ENCODE peak calls at places on chromosomes 11 and 22, in ten cellular contexts. F is amniotic epithelial cell; D is A172; W is activated naive CD8-positive, alpha-beta T cell treated with anti-CD3 and anti-CD28 coated beads, Interleukin-2, amount 10 ng/mL, durations not matched to agents 7 days and 5 days; C is fibroblast of lung; B is AG10803; Z is cerebellar nuclear complex; N is GM19239; G is choroid plexus epithelial cell; H is endothelial cell. S is an unnamed sample.

GRCh38 chr11:11972942-11973341 is 35.5 kb downstream of the DKK3 start:
- DNase-seq in F (no peak), D (no peak), W (no peak), C (no peak), B (no peak), Z (no peak), N (no peak), G (no peak), H (no peak), S (peak; percentile 3)

GRCh38 chr22:49491221-49491635 is 336.4 kb downstream of the BRD1 start:
- DNase-seq in F (no peak), D (no peak), W (no peak), C (no peak), B (no peak), Z (no peak), N (no peak), G (no peak), H (no peak), S (no peak)

GRCh38 chr11:17063171-17064002 is 14.1 kb downstream of the RPS13 start:
- DNase-seq in F (peak; percentile 43), D (peak; percentile 45), W (peak; percentile 61), C (peak; percentile 54), B (peak; percentile 35), Z (no peak), N (peak; percentile 25), G (peak; percentile 71), H (peak; percentile 79), S (peak; percentile 49)

GRCh38 chr11:63871962-63872832 is 33.3 kb downstream of the MARK2 start:
- DNase-seq in F (peak; percentile 89), D (peak; percentile 96), W (peak; percentile 45), C (peak; percentile 91), B (peak; percentile 97), Z (peak; percentile 43), N (peak; percentile 82), G (peak; percentile 86), H (peak; percentile 44), S (peak; percentile 79)

GRCh38 chr11:62804310-62805043 is 763 bp downstream of the NXF1 start:
- DNase-seq in F (peak; percentile 63), D (peak; percentile 23), W (no peak), C (peak; percentile 56), B (peak; percentile 45), Z (no peak), N (no peak), G (peak; percentile 73), H (no peak), S (peak; percentile 40)

GRCh38 chr11:77547863-77548551 is 41.7 kb upstream of the AQP11 start:
- DNase-seq in F (peak; percentile 71), D (peak; percentile 78), W (no peak), C (peak; percentile 82), B (peak; percentile 72), Z (no peak), N (peak; percentile 39), G (peak; percentile 87), H (peak; percentile 28), S (peak; percentile 68)

GRCh38 chr22:17161991-17162390 is 2.9 kb upstream of the HDHD5 start:
- DNase-seq in F (no peak), D (no peak), W (no peak), C (no peak), B (no peak), Z (no peak), N (no peak), G (no peak), H (no peak), S (no peak)

GRCh38 chr11:116180806-116181600 is 591.8 kb downstream of the BUD13 start:
- DNase-seq in F (no peak), D (no peak), W (no peak), C (no peak), B (no peak), Z (no peak), N (no peak), G (no peak), H (no peak), S (no peak)

GRCh38 chr11:14645247-14645912 is 1.8 kb downstream of the PDE3B start:
- DNase-seq in F (peak; percentile 47), D (no peak), W (no peak), C (peak; percentile 52), B (peak; percentile 5), Z (no peak), N (no peak), G (peak; percentile 26), H (no peak), S (peak; percentile 41)

GRCh38 chr11:76782526-76783293 is 446 bp upstream of the TSKU start:
- DNase-seq in F (peak; percentile 95), D (peak; percentile 86), W (peak; percentile 82), C (peak; percentile 97), B (peak; percentile 98), Z (no peak), N (peak; percentile 57), G (peak; percentile 99), H (peak; percentile 94), S (peak; percentile 83)

GRCh38 chr11:115198301-115198700 is 305.9 kb downstream of the CADM1 start:
- DNase-seq in F (no peak), D (no peak), W (no peak), C (peak; percentile 41), B (no peak), Z (no peak), N (no peak), G (peak; percentile 85), H (no peak), S (no peak)

GRCh38 chr11:69659591-69659990 is 15.6 kb downstream of the LTO1 start:
- DNase-seq in F (no peak), D (no peak), W (no peak), C (no peak), B (no peak), Z (no peak), N (no peak), G (no peak), H (no peak), S (no peak)

GRCh38 chr11:66326261-66327111 is 9.6 kb upstream of the CD248 start:
- DNase-seq in F (no peak), D (peak; percentile 67), W (peak; percentile 78), C (peak; percentile 78), B (peak; percentile 77), Z (no peak), N (no peak), G (peak; percentile 21), H (no peak), S (no peak)

GRCh38 chr11:1866776-1867175 is 13.9 kb downstream of the LSP1 start:
- DNase-seq in F (no peak), D (no peak), W (no peak), C (no peak), B (no peak), Z (no peak), N (no peak), G (no peak), H (no peak), S (no peak)

GRCh38 chr11:67572747-67573419 is 10.7 kb upstream of the GSTP1 start:
- DNase-seq in F (peak; percentile 39), D (peak; percentile 59), W (no peak), C (peak; percentile 59), B (peak; percentile 48), Z (no peak), N (no peak), G (peak; percentile 70), H (peak; percentile 47), S (no peak)

GRCh38 chr11:114197799-114198500 is 98.2 kb upstream of the NNMT start:
- DNase-seq in F (peak; percentile 98), D (peak; percentile 60), W (no peak), C (peak; percentile 100), B (peak; percentile 37), Z (no peak), N (no peak), G (peak; percentile 100), H (no peak), S (no peak)

GRCh38 chr11:15918674-15919073 is 437.7 kb downstream of the SOX6 start:
- DNase-seq in F (no peak), D (no peak), W (no peak), C (no peak), B (no peak), Z (no peak), N (no peak), G (no peak), H (no peak), S (no peak)